ENCODE peak calls at places on chromosomes 2 and 18, in five cellular contexts. H is H1, N is SK-N-SH, Z is transverse colon, J is breast epithelium. V is an unnamed sample.

GRCh38 chr2:82278409-82278808 is 1973.9 kb upstream of the LRRTM1 start:
- DNase-seq in Z (no peak), N (no peak), J (no peak), H (no peak), V (no peak)

GRCh38 chr2:220077488-220077887 is 450.1 kb downstream of the SLC4A3 start:
- DNase-seq in H (no peak), J (no peak), N (no peak), Z (no peak), V (no peak)

GRCh38 chr18:36808681-36809080 is 20.1 kb downstream of the TPGS2 start:
- DNase-seq in J (no peak), H (no peak), N (no peak), Z (no peak), V (no peak)

GRCh38 chr2:151637284-151637781 is 96.9 kb downstream of the NEB start:
- DNase-seq in J (no peak), Z (peak), H (no peak), N (no peak), V (no peak)

GRCh38 chr2:164145093-164145987 is 409.5 kb upstream of the FIGN start:
- DNase-seq in Z (no peak), J (no peak), N (no peak), H (no peak), V (no peak)

GRCh38 chr2:182767578-182767977 is 51.5 kb downstream of the DNAJC10 start:
- DNase-seq in Z (no peak), H (no peak), N (peak), J (no peak), V (no peak)

GRCh38 chr2:143787674-143788073 is 658.5 kb downstream of the ARHGAP15 start:
- DNase-seq in J (no peak), H (no peak), N (no peak), Z (no peak), V (no peak)

GRCh38 chr2:142863485-142863921 is 14.0 kb upstream of the KYNU start:
- DNase-seq in J (no peak), Z (no peak), N (no peak), H (no peak), V (no peak)

GRCh38 chr2:135819211-135819610 is 17.8 kb downstream of the LCT start:
- DNase-seq in J (no peak), H (no peak), Z (peak), N (no peak), V (no peak)

GRCh38 chr2:225318440-225318839 is 81.1 kb upstream of the NYAP2 start:
- DNase-seq in N (no peak), Z (no peak), H (no peak), J (no peak), V (no peak)

GRCh38 chr2:42141687-42142475 is 27.3 kb upstream of the EML4 start:
- DNase-seq in Z (peak), H (no peak), J (no peak), N (peak), V (no peak)

GRCh38 chr2:240452471-240453256 is 17.2 kb downstream of the GPC1 start:
- DNase-seq in J (no peak), Z (peak), H (no peak), N (peak), V (peak)

GRCh38 chr2:37203708-37204107 is 7.4 kb downstream of the CEBPZOS start:
- DNase-seq in Z (no peak), H (no peak), N (no peak), J (no peak), V (no peak)

GRCh38 chr2:152811916-152812315 is 93.5 kb downstream of the ARL6IP6 start:
- DNase-seq in J (no peak), N (no peak), Z (no peak), H (no peak), V (no peak)

GRCh38 chr2:133936601-133937000 is 317.3 kb upstream of the MGAT5 start:
- DNase-seq in J (no peak), N (no peak), H (no peak), Z (no peak), V (no peak)

GRCh38 chr18:13369756-13370510 is 151.4 kb downstream of the LDLRAD4 start:
- DNase-seq in Z (peak), N (no peak), H (no peak), J (no peak), V (no peak)

GRCh38 chr2:191049728-191050639 is 36.0 kb upstream of the STAT1 start:
- DNase-seq in Z (no peak), N (no peak), H (no peak), J (no peak), V (no peak)

GRCh38 chr2:160457588-160457987 is 36.0 kb downstream of the RBMS1 start:
- DNase-seq in H (no peak), J (no peak), Z (no peak), N (no peak), V (no peak)

GRCh38 chr2:126616606-126617069 is 39.3 kb upstream of the GYPC start:
- DNase-seq in H (no peak), Z (no peak), J (no peak), N (no peak), V (no peak)

GRCh38 chr18:36372902-36373301 is 75.4 kb downstream of the FHOD3 start:
- DNase-seq in Z (no peak), N (no peak), H (no peak), J (no peak), V (no peak)

GRCh38 chr2:7759898-7760297 is 842.7 kb downstream of the RNF144A start:
- DNase-seq in H (no peak), J (no peak), N (no peak), Z (no peak), V (no peak)

GRCh38 chr18:56795381-56795780 is 144.2 kb downstream of the WDR7 start:
- DNase-seq in N (no peak), J (no peak), Z (no peak), H (no peak), V (no peak)

GRCh38 chr2:119233326-119234020 is 9.8 kb downstream of the STEAP3 start:
- DNase-seq in H (no peak), J (no peak), Z (no peak), N (no peak), V (peak)

GRCh38 chr2:237669628-237670351 is 42.4 kb downstream of the LRRFIP1 start:
- DNase-seq in J (no peak), N (peak), Z (peak), H (no peak), V (peak)

GRCh38 chr2:65351234-65351947 is 81.0 kb downstream of the SPRED2 start:
- DNase-seq in H (no peak), Z (no peak), J (no peak), N (no peak), V (no peak)

GRCh38 chr2:237431372-237431771 is 17.4 kb upstream of the COL6A3 start:
- DNase-seq in Z (no peak), N (no peak), H (no peak), J (no peak), V (no peak)

GRCh38 chr2:226334981-226335720 is 464.5 kb downstream of the IRS1 start:
- DNase-seq in Z (no peak), H (no peak), N (no peak), J (no peak), V (no peak)

GRCh38 chr2:63882395-63883130 is 40.9 kb downstream of the UGP2 start:
- DNase-seq in Z (no peak), J (no peak), H (no peak), N (no peak), V (no peak)

GRCh38 chr2:12861344-12861942 is 144.7 kb downstream of the TRIB2 start:
- DNase-seq in Z (no peak), N (no peak), J (no peak), H (no peak), V (no peak)
- TF ChIP-seq POLR2AphosphoS5 in Z (no peak), N (no peak), J (no peak), H (no peak), V (no peak)

GRCh38 chr2:85591563-85591962 is 4.0 kb upstream of the RNF181 start:
- DNase-seq in N (no peak), J (no peak), H (no peak), Z (no peak), V (no peak)
- TF ChIP-seq POLR2AphosphoS5 in N (no peak), J (no peak), H (no peak), Z (no peak), V (no peak)

DNA sequence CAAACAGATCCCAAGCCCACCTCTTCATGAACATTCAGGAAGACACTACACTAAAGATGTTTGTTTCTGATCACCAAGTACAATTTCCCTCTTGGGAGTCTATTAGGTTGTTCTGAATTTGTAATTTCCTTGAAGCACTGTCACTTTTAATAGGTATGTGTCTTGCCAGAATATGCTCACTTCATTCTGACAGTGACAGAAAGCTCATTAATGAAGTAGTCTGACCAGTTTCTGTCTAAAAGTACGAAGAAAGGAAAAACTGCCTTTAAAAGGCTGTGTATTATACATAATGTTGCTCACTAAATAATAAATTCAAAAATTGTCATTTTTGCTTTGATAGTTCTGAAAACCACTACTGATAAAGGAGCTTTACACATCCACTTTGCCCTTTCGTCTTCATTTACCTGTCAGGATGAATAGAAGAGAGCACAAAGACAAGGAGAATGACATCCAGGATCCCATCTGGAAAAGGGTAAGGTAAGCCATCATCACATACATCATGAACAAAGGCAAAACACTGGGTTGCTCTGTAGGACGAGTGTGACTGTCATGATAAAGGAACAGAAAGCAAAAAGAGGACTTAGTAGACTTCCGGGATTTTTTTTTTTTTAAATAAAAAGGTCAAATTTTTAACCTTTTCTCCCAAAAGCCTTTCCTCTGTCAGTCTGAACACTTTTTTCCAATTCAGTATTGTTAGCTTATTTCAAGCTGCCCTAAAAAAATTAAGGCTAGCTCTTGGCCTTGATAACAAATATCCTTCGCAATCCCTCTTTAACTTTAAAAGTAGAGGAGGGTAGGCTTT is 103.4 kb downstream of the METTL8 start:
- DNase-seq in Z (no peak), H (no peak), J (no peak), N (no peak), V (no peak)
- TF ChIP-seq POLR2AphosphoS5 in Z (no peak), H (no peak), J (no peak), N (no peak), V (no peak)

GRCh38 chr2:137943948-137944347 is 20.3 kb upstream of the HNMT start:
- DNase-seq in H (no peak), J (no peak), N (no peak), Z (no peak), V (no peak)

GRCh38 chr2:137943035-137943830 is 21.0 kb upstream of the HNMT start:
- DNase-seq in Z (no peak), N (no peak), H (no peak), J (no peak), V (no peak)

GRCh38 chr2:137942785-137943034 is 21.6 kb upstream of the HNMT start:
- DNase-seq in J (no peak), N (no peak), Z (no peak), H (no peak), V (no peak)

GRCh38 chr2:137940191-137940590 is 24.1 kb upstream of the HNMT start:
- DNase-seq in H (no peak), N (no peak), J (no peak), Z (no peak), V (no peak)

DNA sequence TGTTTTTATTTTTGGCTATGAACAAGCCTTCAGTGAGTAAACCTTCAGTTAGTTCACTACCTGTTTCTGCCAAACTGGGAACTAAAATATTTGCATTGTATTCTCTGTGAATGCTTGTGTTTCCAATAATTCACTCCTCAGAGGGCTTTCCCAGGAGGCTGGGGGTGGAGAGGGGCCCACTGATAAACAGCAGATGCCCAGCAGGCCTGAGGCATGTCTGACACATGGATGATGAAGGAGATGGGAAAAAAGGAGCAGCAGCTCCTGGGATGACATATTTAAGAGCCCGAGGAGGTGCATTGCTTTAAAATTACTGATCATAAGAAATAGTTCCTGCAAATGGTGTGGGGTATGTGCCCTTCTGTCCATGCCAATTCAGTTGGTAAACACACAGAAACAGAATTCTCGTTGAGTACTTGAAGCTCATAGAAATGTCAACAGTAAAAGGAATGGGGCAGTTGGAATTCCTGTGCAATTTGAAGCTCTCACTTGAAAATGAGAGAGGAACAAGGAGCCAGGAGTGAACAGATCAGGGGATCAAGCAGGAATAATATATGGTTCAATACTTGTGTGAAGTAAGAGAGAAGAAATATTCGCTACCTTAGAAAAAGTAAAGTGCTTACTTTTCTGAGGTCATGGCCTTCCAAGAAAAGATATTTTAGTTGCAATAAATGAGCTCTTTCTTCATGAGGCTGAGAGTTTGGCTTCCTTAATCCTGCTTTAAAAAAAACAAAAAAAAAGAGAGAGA is 22.1 kb upstream of the HNMT start:
- DNase-seq in N (no peak), H (no peak), Z (no peak), J (no peak), V (no peak)
- TF ChIP-seq POLR2AphosphoS5 in N (no peak), H (no peak), Z (no peak), J (no peak), V (no peak)

GRCh38 chr2:43407826-43408783 is 181.7 kb upstream of the ZFP36L2 start:
- DNase-seq in Z (no peak), J (no peak), H (no peak), N (no peak), V (no peak)
- TF ChIP-seq POLR2AphosphoS5 in Z (peak), J (no peak), H (no peak), N (no peak), V (no peak)

DNA sequence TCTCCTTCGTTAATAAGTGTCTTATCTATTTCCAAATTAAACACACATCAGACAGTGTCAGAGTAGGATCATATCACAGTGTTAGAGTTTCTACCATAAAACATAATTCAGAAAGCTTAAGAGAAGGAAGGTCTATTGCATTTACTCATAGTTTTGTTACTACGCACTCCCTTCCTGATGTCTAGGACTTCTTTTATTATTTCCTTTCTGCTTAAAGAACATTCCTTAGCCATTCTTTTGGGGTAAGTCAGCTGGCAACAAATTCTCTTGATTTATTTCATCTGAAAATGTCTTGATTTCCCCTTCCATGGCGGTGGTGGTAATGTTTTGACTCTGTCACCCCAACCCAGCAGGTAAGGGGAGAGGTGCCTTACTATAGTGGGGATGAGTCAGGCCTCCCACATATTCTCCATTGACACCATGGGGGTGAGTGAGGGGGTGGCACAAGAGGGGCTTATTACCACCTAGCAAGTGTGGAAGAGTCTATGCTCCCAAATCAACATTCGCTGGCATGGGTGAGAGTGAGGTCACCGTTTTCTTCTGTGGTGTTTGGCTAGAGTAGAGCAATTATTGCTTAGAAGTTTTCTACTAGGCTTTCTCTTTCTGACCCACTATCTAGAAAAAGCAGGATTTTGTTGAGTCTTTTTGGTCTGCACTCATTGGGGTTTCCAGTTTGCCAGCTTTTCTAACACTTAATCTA is 29.9 kb downstream of the ABCB11 start:
- DNase-seq in Z (no peak), J (no peak), N (no peak), H (no peak), V (no peak)
- TF ChIP-seq POLR2AphosphoS5 in Z (no peak), J (no peak), N (no peak), H (no peak), V (no peak)

V was measured in GM12891.